ENCODE peak calls at places on chromosome 1, in four cellular contexts. F is uterus, E is Peyer's patch, P is lower leg skin. D is an unnamed sample.
A peak's percentile ranks its signal among the peaks of the same experiment; 100 is the strongest.

GRCh38 chr1:179939941-179940340 is 14.7 kb upstream of the CEP350 start:
- DNase-seq in F (no peak), E (no peak), P (no peak), D (no peak)

GRCh38 chr1:93029317-93029716 is 49.8 kb upstream of the MTF2 start:
- DNase-seq in F (no peak), E (no peak), P (no peak), D (no peak)

GRCh38 chr1:230163205-230163604 is 96.2 kb downstream of the GALNT2 start:
- DNase-seq in F (peak; percentile 33), E (no peak), P (peak; percentile 85), D (no peak)

GRCh38 chr1:6260961-6261614 is at the start of gene GPR153:
- DNase-seq in F (peak; percentile 62), E (peak; percentile 21), P (peak; percentile 92), D (peak; percentile 39)

GRCh38 chr1:196148367-196148970 is 459.8 kb downstream of the KCNT2 start:
- DNase-seq in F (no peak), E (no peak), P (no peak), D (no peak)

GRCh38 chr1:155978325-155978972 is at the start of gene ARHGEF2:
- DNase-seq in F (peak; percentile 84), E (peak; percentile 95), P (peak; percentile 97), D (peak; percentile 80)

GRCh38 chr1:9183441-9183840 is 51.1 kb upstream of the H6PD start:
- DNase-seq in F (no peak), E (no peak), P (no peak), D (no peak)

GRCh38 chr1:16205891-16206546 is 6.4 kb downstream of the ARHGEF19 start:
- DNase-seq in F (no peak), E (no peak), P (no peak), D (no peak)

GRCh38 chr1:9589144-9589718 is 520 bp downstream of the TMEM201 start:
- DNase-seq in F (peak; percentile 33), E (peak; percentile 45), P (no peak), D (peak; percentile 36)

GRCh38 chr1:103107696-103108524 is at the start of gene COL11A1:
- DNase-seq in F (no peak), E (no peak), P (no peak), D (no peak)

GRCh38 chr1:204447736-204448135 is 36.1 kb upstream of the PPP1R15B start:
- DNase-seq in F (no peak), E (no peak), P (no peak), D (no peak)

GRCh38 chr1:40838045-40838979 is 23.9 kb downstream of the CITED4 start:
- DNase-seq in F (no peak), E (no peak), P (no peak), D (no peak)

GRCh38 chr1:37634554-37635308 is at the start of gene RSPO1:
- DNase-seq in F (peak; percentile 79), E (no peak), P (no peak), D (no peak)

GRCh38 chr1:13764933-13765332 is 64.9 kb downstream of the PRDM2 start:
- DNase-seq in F (no peak), E (peak; percentile 39), P (no peak), D (no peak)

GRCh38 chr1:112849425-112849966 is 106.5 kb downstream of the SLC16A1 start:
- DNase-seq in F (no peak), E (no peak), P (peak; percentile 76), D (no peak)

GRCh38 chr1:6861075-6861724 is 75.9 kb downstream of the CAMTA1 start:
- DNase-seq in F (no peak), E (no peak), P (no peak), D (no peak)

GRCh38 chr1:89126602-89127001 is 688 bp upstream of the GBP2 start:
- DNase-seq in F (no peak), E (no peak), P (no peak), D (no peak)

GRCh38 chr1:205633421-205633976 is 1.7 kb upstream of the ELK4 start:
- DNase-seq in F (no peak), E (no peak), P (no peak), D (no peak)

GRCh38 chr1:59185163-59185855 is 111.6 kb upstream of the FGGY start:
- DNase-seq in F (no peak), E (no peak), P (no peak), D (no peak)

GRCh38 chr1:191125950-191126349 is 648.3 kb upstream of the BRINP3 start:
- DNase-seq in F (no peak), E (no peak), P (no peak), D (no peak)

GRCh38 chr1:29123871-29124365 is at the start of gene TMEM200B:
- DNase-seq in F (peak; percentile 71), E (no peak), P (no peak), D (peak; percentile 20)

GRCh38 chr1:197444754-197445153 is 176.7 kb downstream of the CRB1 start:
- DNase-seq in F (no peak), E (no peak), P (no peak), D (no peak)

GRCh38 chr1:186297439-186297838 is 77.6 kb downstream of the TPR start:
- DNase-seq in F (no peak), E (no peak), P (no peak), D (no peak)

GRCh38 chr1:222641269-222641948 is 23.5 kb downstream of the MIA3 start:
- DNase-seq in F (no peak), E (no peak), P (no peak), D (no peak)

GRCh38 chr1:41373373-41373772 is 12.1 kb downstream of the FOXO6 start:
- DNase-seq in F (no peak), E (no peak), P (no peak), D (no peak)

GRCh38 chr1:19734472-19734999 is 65.2 kb downstream of the TMCO4 start:
- DNase-seq in F (no peak), E (no peak), P (no peak), D (no peak)

GRCh38 chr1:223748773-223749733 is 36.7 kb downstream of the CAPN2 start:
- DNase-seq in F (peak; percentile 73), E (peak; percentile 60), P (peak; percentile 95), D (peak; percentile 70)

GRCh38 chr1:67257173-67257535 is 50.5 kb upstream of the IL12RB2 start:
- DNase-seq in F (no peak), E (no peak), P (no peak), D (no peak)

GRCh38 chr1:67262735-67263134 is 44.9 kb upstream of the IL12RB2 start:
- DNase-seq in F (no peak), E (no peak), P (no peak), D (no peak)

GRCh38 chr1:67264152-67264551 is 43.5 kb upstream of the IL12RB2 start:
- DNase-seq in F (no peak), E (no peak), P (no peak), D (no peak)

GRCh38 chr1:67264899-67265298 is 42.8 kb upstream of the IL12RB2 start:
- DNase-seq in F (no peak), E (no peak), P (no peak), D (no peak)

GRCh38 chr1:67261646-67262045 is 46.0 kb upstream of the IL12RB2 start:
- DNase-seq in F (no peak), E (no peak), P (no peak), D (no peak)
- TF ChIP-seq CTCF in F (no peak), E (no peak), P (no peak), D (no peak)

GRCh38 chr1:111202707-111203623 is 2.5 kb upstream of the DENND2D start:
- DNase-seq in F (no peak), E (no peak), P (no peak), D (no peak)

GRCh38 chr1:111204923-111205723 is 4.7 kb upstream of the DENND2D start:
- DNase-seq in F (no peak), E (no peak), P (no peak), D (no peak)

GRCh38 chr1:111203681-111204210 is 3.3 kb upstream of the DENND2D start:
- DNase-seq in F (peak; percentile 24), E (peak; percentile 97), P (peak; percentile 95), D (peak; percentile 80)

GRCh38 chr1:111205724-111206070 is 5.3 kb upstream of the DENND2D start:
- DNase-seq in F (no peak), E (no peak), P (no peak), D (no peak)

DNA sequence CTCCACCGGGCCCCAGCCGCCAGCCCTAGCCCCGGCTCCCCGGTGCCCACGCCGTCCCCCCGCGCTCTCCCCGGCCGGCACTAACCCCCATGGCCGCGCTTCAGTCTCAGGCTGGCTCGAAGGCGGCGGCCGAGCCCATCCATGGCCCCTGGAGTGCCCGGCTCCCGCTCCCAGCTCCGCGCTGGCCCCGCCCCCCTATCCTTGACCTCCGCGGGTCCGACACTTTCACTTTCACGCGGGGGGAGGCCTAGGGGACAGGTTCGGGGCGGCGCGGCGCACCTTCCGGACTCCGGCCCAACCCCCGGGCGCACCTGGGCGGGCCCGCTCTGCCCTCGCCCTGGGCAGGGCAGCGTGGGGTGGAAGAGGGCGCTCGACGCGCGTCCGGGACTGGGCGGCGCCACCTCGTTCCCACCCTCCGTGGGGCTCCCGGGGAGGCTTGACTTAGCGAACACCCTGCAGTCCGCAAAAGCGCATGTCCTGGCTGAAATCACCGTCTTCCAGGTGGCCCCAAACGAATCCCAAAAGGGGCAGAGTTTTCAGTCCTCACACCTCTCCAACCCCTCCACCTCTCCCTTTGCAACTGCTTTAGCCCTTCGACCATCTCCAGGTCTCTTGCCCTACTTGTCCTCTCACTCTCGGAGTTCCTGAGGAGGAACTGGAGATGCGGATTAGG is 3.9 kb upstream of the DENND2D start:
- DNase-seq in F (no peak), E (peak; percentile 83), P (peak; percentile 88), D (peak; percentile 70)
- TF ChIP-seq CTCF in F (no peak), E (no peak), P (no peak), D (no peak)

DNA sequence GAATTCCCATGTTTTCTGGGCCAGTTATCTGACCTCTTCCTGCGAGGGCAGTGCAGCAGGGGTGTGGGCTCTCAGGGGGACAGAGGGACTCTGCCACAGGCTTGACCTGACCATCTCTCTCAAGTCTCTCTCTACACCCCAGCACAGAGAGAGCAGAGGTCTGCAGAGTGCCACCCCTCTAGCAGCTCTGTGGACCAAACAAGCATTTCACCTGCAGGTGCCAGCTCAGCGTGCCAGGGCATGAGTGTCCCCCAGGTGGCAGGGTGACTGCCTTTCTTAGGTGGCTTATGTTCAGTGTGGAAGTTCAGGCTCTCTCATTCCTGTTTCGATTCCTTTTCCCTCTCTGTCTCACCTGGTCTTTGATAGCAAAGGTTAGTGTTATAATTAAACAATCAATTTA is 191.3 kb downstream of the CACNA1E start:
- DNase-seq in F (no peak), E (no peak), P (no peak), D (no peak)
- TF ChIP-seq CTCF in F (no peak), E (no peak), P (no peak), D (no peak)

DNA sequence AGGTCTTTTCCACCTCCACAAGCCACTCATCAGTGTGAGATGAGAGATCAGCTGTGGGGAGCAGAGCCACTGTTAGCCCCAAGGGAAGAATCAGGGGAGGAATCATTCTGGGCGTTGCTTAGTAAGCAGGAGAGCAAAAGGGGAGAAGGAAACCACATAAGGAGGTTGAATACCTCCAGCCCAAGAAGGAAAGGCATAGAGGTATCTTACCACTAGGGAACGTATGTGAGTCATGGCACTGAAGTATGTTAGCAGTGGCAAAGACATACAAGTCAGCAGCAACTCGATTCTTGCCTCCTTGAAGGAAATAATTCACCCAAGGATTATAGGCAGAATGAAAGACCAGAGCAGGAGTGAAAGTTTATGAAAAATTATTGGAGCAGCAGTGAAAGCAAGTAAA is 31.6 kb upstream of the SLC5A9 start:
- DNase-seq in F (no peak), E (no peak), P (no peak), D (no peak)
- TF ChIP-seq CTCF in F (no peak), E (peak; percentile 32), P (no peak), D (no peak)

DNA sequence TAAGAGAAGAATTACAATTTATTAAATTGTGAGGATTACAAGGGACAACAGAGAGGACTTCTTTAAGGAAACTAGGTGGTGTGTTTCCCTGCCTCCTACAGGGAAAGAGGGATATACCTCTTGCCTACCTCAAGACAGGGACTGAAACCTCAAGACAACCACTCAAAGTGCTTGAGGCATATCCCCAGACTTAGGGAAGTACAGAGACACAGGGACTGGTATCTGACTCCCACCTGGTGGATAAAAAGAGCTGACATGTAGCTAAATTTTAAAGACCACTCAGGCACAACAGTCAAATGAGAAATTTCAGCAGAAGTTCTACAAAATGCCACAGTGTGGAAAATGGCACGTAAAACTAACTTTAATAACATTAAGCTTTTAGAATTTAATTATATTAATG is 21.3 kb downstream of the DENND2C start:
- DNase-seq in F (no peak), E (no peak), P (no peak), D (no peak)
- TF ChIP-seq CTCF in F (no peak), E (no peak), P (no peak), D (no peak)

D was measured in activated B cell treated with CpG ODN at 0.5 μM for 24 hours.